ENCODE peak calls at places on chromosomes 2 and 18, in eight cellular contexts. One of them, this sample, is unnamed.
A peak's percentile ranks its signal among the peaks of the same experiment; 100 is the strongest.

GRCh38 chr18:9109523-9109922 is 7.0 kb downstream of the NDUFV2 start:
- DNase-seq in suprapubic skin: no peak
- DNase-seq in stomach: no peak
- DNase-seq in prostate gland: no peak
- DNase-seq in breast epithelium: no peak
- DNase-seq in endothelial cell of umbilical vein: no peak
- DNase-seq in GM12878: no peak
- DNase-seq in sigmoid colon: no peak
- DNase-seq in this sample: no peak

GRCh38 chr2:241771286-241772062 is 5.1 kb upstream of the GAL3ST2 start:
- DNase-seq in sigmoid colon: peak; percentile 81
- DNase-seq in endothelial cell of umbilical vein: no peak
- DNase-seq in prostate gland: peak; percentile 38
- DNase-seq in breast epithelium: no peak
- DNase-seq in suprapubic skin: peak; percentile 80
- DNase-seq in GM12878: no peak
- DNase-seq in stomach: no peak
- DNase-seq in this sample: peak; percentile 76

GRCh38 chr2:112085382-112085730 is 30.3 kb downstream of the TMEM87B start:
- DNase-seq in suprapubic skin: no peak
- DNase-seq in sigmoid colon: no peak
- DNase-seq in GM12878: no peak
- DNase-seq in breast epithelium: no peak
- DNase-seq in endothelial cell of umbilical vein: no peak
- DNase-seq in prostate gland: no peak
- DNase-seq in stomach: no peak
- DNase-seq in this sample: no peak

GRCh38 chr18:73979742-73980141 is 167.9 kb downstream of the FBXO15 start:
- DNase-seq in endothelial cell of umbilical vein: no peak
- DNase-seq in prostate gland: no peak
- DNase-seq in GM12878: no peak
- DNase-seq in breast epithelium: no peak
- DNase-seq in suprapubic skin: no peak
- DNase-seq in sigmoid colon: no peak
- DNase-seq in stomach: no peak
- DNase-seq in this sample: no peak

GRCh38 chr2:188629890-188630483 is 338.3 kb downstream of the GULP1 start:
- DNase-seq in prostate gland: no peak
- DNase-seq in sigmoid colon: no peak
- DNase-seq in GM12878: no peak
- DNase-seq in stomach: no peak
- DNase-seq in breast epithelium: no peak
- DNase-seq in suprapubic skin: no peak
- DNase-seq in endothelial cell of umbilical vein: no peak
- DNase-seq in this sample: no peak

GRCh38 chr2:99354060-99354459 is 16.9 kb downstream of the EIF5B start:
- DNase-seq in stomach: no peak
- DNase-seq in GM12878: no peak
- DNase-seq in prostate gland: no peak
- DNase-seq in suprapubic skin: no peak
- DNase-seq in breast epithelium: no peak
- DNase-seq in sigmoid colon: no peak
- DNase-seq in endothelial cell of umbilical vein: no peak
- DNase-seq in this sample: no peak

GRCh38 chr2:3246928-3247714 is 130.5 kb downstream of the EIPR1 start:
- DNase-seq in breast epithelium: no peak
- DNase-seq in endothelial cell of umbilical vein: no peak
- DNase-seq in sigmoid colon: no peak
- DNase-seq in prostate gland: no peak
- DNase-seq in stomach: no peak
- DNase-seq in suprapubic skin: no peak
- DNase-seq in GM12878: no peak
- DNase-seq in this sample: no peak

GRCh38 chr2:42917374-42918017 is 125.1 kb upstream of the HAAO start:
- DNase-seq in endothelial cell of umbilical vein: peak; percentile 93
- DNase-seq in sigmoid colon: peak; percentile 84
- DNase-seq in GM12878: no peak
- DNase-seq in stomach: no peak
- DNase-seq in prostate gland: no peak
- DNase-seq in breast epithelium: no peak
- DNase-seq in suprapubic skin: no peak
- DNase-seq in this sample: no peak

GRCh38 chr2:38507712-38508111 is 95.0 kb downstream of the HNRNPLL start:
- DNase-seq in suprapubic skin: no peak
- DNase-seq in prostate gland: no peak
- DNase-seq in breast epithelium: no peak
- DNase-seq in sigmoid colon: no peak
- DNase-seq in stomach: no peak
- DNase-seq in endothelial cell of umbilical vein: no peak
- DNase-seq in GM12878: no peak
- DNase-seq in this sample: no peak

GRCh38 chr2:26462511-26463251 is 15.2 kb downstream of the OTOF start:
- DNase-seq in suprapubic skin: peak; percentile 61
- DNase-seq in breast epithelium: peak; percentile 39
- DNase-seq in endothelial cell of umbilical vein: peak; percentile 46
- DNase-seq in sigmoid colon: no peak
- DNase-seq in stomach: peak; percentile 56
- DNase-seq in GM12878: no peak
- DNase-seq in prostate gland: no peak
- DNase-seq in this sample: peak; percentile 56

GRCh38 chr2:62200868-62201267 is 5.0 kb downstream of the B3GNT2 start:
- DNase-seq in sigmoid colon: no peak
- DNase-seq in breast epithelium: no peak
- DNase-seq in GM12878: no peak
- DNase-seq in endothelial cell of umbilical vein: no peak
- DNase-seq in prostate gland: no peak
- DNase-seq in stomach: no peak
- DNase-seq in suprapubic skin: no peak
- DNase-seq in this sample: no peak

GRCh38 chr18:31624892-31625640 is 33.4 kb downstream of the TTR start:
- DNase-seq in suprapubic skin: no peak
- DNase-seq in endothelial cell of umbilical vein: no peak
- DNase-seq in GM12878: no peak
- DNase-seq in stomach: no peak
- DNase-seq in sigmoid colon: no peak
- DNase-seq in prostate gland: no peak
- DNase-seq in breast epithelium: no peak
- DNase-seq in this sample: no peak

GRCh38 chr2:37356299-37356698 is 11.9 kb downstream of the QPCT start:
- DNase-seq in suprapubic skin: no peak
- DNase-seq in sigmoid colon: no peak
- DNase-seq in stomach: no peak
- DNase-seq in endothelial cell of umbilical vein: no peak
- DNase-seq in prostate gland: no peak
- DNase-seq in breast epithelium: no peak
- DNase-seq in GM12878: no peak
- DNase-seq in this sample: no peak

GRCh38 chr2:240513544-240514287 is 44.1 kb downstream of the ANKMY1 start:
- DNase-seq in prostate gland: peak; percentile 65
- DNase-seq in stomach: peak; percentile 88
- DNase-seq in breast epithelium: peak; percentile 55
- DNase-seq in suprapubic skin: peak; percentile 88
- DNase-seq in sigmoid colon: peak; percentile 85
- DNase-seq in GM12878: peak; percentile 71
- DNase-seq in endothelial cell of umbilical vein: peak; percentile 70
- DNase-seq in this sample: peak; percentile 96

GRCh38 chr18:28193177-28193778 is 16.3 kb upstream of the CDH2 start:
- DNase-seq in stomach: no peak
- DNase-seq in breast epithelium: no peak
- DNase-seq in GM12878: no peak
- DNase-seq in prostate gland: no peak
- DNase-seq in sigmoid colon: no peak
- DNase-seq in endothelial cell of umbilical vein: no peak
- DNase-seq in suprapubic skin: no peak
- DNase-seq in this sample: no peak

GRCh38 chr2:42569116-42569711 is 782 bp downstream of the MTA3 start:
- DNase-seq in GM12878: no peak
- DNase-seq in stomach: peak; percentile 38
- DNase-seq in breast epithelium: no peak
- DNase-seq in suprapubic skin: peak; percentile 62
- DNase-seq in endothelial cell of umbilical vein: peak; percentile 69
- DNase-seq in prostate gland: peak; percentile 12
- DNase-seq in sigmoid colon: peak; percentile 69
- DNase-seq in this sample: peak; percentile 78

GRCh38 chr18:67117804-67118203 is 398.7 kb downstream of the DSEL start:
- DNase-seq in GM12878: no peak
- DNase-seq in stomach: no peak
- DNase-seq in suprapubic skin: no peak
- DNase-seq in breast epithelium: no peak
- DNase-seq in prostate gland: no peak
- DNase-seq in sigmoid colon: no peak
- DNase-seq in endothelial cell of umbilical vein: no peak
- DNase-seq in this sample: no peak

GRCh38 chr2:231181848-231182247 is 16.6 kb upstream of the ARMC9 start:
- DNase-seq in sigmoid colon: peak; percentile 81
- DNase-seq in GM12878: peak; percentile 52
- DNase-seq in stomach: peak; percentile 42
- DNase-seq in endothelial cell of umbilical vein: peak; percentile 91
- DNase-seq in prostate gland: no peak
- DNase-seq in suprapubic skin: no peak
- DNase-seq in breast epithelium: no peak
- DNase-seq in this sample: peak; percentile 91

GRCh38 chr2:193627187-193627917 is 1432.6 kb upstream of the TMEFF2 start:
- DNase-seq in sigmoid colon: no peak
- DNase-seq in GM12878: no peak
- DNase-seq in suprapubic skin: no peak
- DNase-seq in stomach: no peak
- DNase-seq in breast epithelium: no peak
- DNase-seq in prostate gland: no peak
- DNase-seq in endothelial cell of umbilical vein: no peak
- DNase-seq in this sample: peak; percentile 25

GRCh38 chr2:160406591-160407392 is 86.8 kb downstream of the RBMS1 start:
- DNase-seq in prostate gland: peak; percentile 52
- DNase-seq in stomach: peak; percentile 50
- DNase-seq in suprapubic skin: no peak
- DNase-seq in GM12878: no peak
- DNase-seq in sigmoid colon: peak; percentile 80
- DNase-seq in breast epithelium: no peak
- DNase-seq in endothelial cell of umbilical vein: peak; percentile 77
- DNase-seq in this sample: peak; percentile 94

GRCh38 chr2:3633089-3633981 is 24.7 kb upstream of the ALLC start:
- DNase-seq in breast epithelium: peak; percentile 40
- DNase-seq in stomach: no peak
- DNase-seq in prostate gland: no peak
- DNase-seq in suprapubic skin: peak; percentile 72
- DNase-seq in GM12878: no peak
- DNase-seq in sigmoid colon: peak; percentile 63
- DNase-seq in endothelial cell of umbilical vein: no peak
- DNase-seq in this sample: peak; percentile 68

GRCh38 chr2:117720765-117721164 is 93.7 kb upstream of the DDX18 start:
- DNase-seq in sigmoid colon: no peak
- DNase-seq in suprapubic skin: no peak
- DNase-seq in stomach: no peak
- DNase-seq in breast epithelium: no peak
- DNase-seq in endothelial cell of umbilical vein: no peak
- DNase-seq in prostate gland: no peak
- DNase-seq in GM12878: no peak
- DNase-seq in this sample: no peak

GRCh38 chr2:237625777-237626176 is 1.6 kb upstream of the LRRFIP1 start:
- DNase-seq in suprapubic skin: no peak
- DNase-seq in sigmoid colon: no peak
- DNase-seq in endothelial cell of umbilical vein: no peak
- DNase-seq in prostate gland: no peak
- DNase-seq in breast epithelium: no peak
- DNase-seq in stomach: no peak
- DNase-seq in GM12878: no peak
- DNase-seq in this sample: no peak

GRCh38 chr2:17035010-17035409 is 369.4 kb upstream of the CYRIA start:
- DNase-seq in stomach: no peak
- DNase-seq in breast epithelium: no peak
- DNase-seq in GM12878: no peak
- DNase-seq in sigmoid colon: no peak
- DNase-seq in prostate gland: no peak
- DNase-seq in endothelial cell of umbilical vein: no peak
- DNase-seq in suprapubic skin: no peak
- DNase-seq in this sample: no peak

DNA sequence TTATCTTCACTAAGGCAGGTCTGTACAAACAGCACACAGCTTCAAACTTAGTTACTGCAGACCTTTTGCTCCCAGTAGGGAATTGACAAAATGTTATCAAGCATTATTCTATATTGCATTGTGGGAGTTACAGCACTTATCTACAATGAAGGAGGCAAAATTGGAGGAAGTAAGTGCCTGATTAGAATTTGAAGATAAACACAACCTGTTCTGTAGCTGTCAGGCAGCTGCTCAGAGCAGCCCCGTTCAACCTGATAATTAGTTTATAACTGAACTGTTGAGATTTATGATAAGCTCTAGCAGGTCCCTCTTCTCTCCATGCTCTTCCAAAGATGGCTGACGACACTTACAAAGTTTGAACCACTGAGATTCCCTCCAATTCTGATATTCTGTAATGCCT is 364.4 kb upstream of the CYRIA start:
- DNase-seq in prostate gland: no peak
- DNase-seq in sigmoid colon: no peak
- DNase-seq in endothelial cell of umbilical vein: no peak
- DNase-seq in GM12878: no peak
- DNase-seq in stomach: no peak
- DNase-seq in suprapubic skin: no peak
- DNase-seq in breast epithelium: no peak
- DNase-seq in this sample: no peak
- TF ChIP-seq POLR2AphosphoS5 in prostate gland: no peak
- TF ChIP-seq POLR2AphosphoS5 in sigmoid colon: no peak
- TF ChIP-seq POLR2AphosphoS5 in endothelial cell of umbilical vein: no peak
- TF ChIP-seq POLR2AphosphoS5 in GM12878: no peak
- TF ChIP-seq POLR2AphosphoS5 in stomach: no peak
- TF ChIP-seq POLR2AphosphoS5 in suprapubic skin: no peak
- TF ChIP-seq POLR2AphosphoS5 in breast epithelium: no peak
- TF ChIP-seq POLR2AphosphoS5 in this sample: no peak

GRCh38 chr2:96843538-96844268 is at the start of gene ANKRD23:
- DNase-seq in GM12878: no peak
- DNase-seq in stomach: no peak
- DNase-seq in prostate gland: no peak
- DNase-seq in endothelial cell of umbilical vein: no peak
- DNase-seq in sigmoid colon: no peak
- DNase-seq in suprapubic skin: no peak
- DNase-seq in breast epithelium: no peak
- DNase-seq in this sample: no peak
- TF ChIP-seq POLR2A in GM12878: no peak
- TF ChIP-seq POLR2A in stomach: no peak
- TF ChIP-seq POLR2A in prostate gland: no peak
- TF ChIP-seq POLR2A in endothelial cell of umbilical vein: no peak
- TF ChIP-seq POLR2A in sigmoid colon: no peak
- TF ChIP-seq POLR2A in suprapubic skin: no peak
- TF ChIP-seq POLR2A in breast epithelium: no peak
- TF ChIP-seq POLR2A in this sample: no peak

GRCh38 chr2:16652296-16653082 is 13.1 kb downstream of the CYRIA start:
- DNase-seq in stomach: no peak
- DNase-seq in endothelial cell of umbilical vein: no peak
- DNase-seq in GM12878: no peak
- DNase-seq in prostate gland: no peak
- DNase-seq in sigmoid colon: peak; percentile 71
- DNase-seq in breast epithelium: no peak
- DNase-seq in suprapubic skin: no peak
- DNase-seq in this sample: no peak
- H3K4me1 ChIP-seq in stomach: peaks cover 47% of the 10 kb centered on the region
- H3K4me1 ChIP-seq in endothelial cell of umbilical vein: peaks cover 42% of the 10 kb centered on the region
- H3K4me1 ChIP-seq in GM12878: peaks cover 55% of the 10 kb centered on the region
- H3K4me1 ChIP-seq in prostate gland: peaks cover 20% of the 10 kb centered on the region
- H3K4me1 ChIP-seq in sigmoid colon: no peaks in the 10 kb centered on the region
- H3K4me1 ChIP-seq in breast epithelium: peaks cover 32% of the 10 kb centered on the region
- H3K4me1 ChIP-seq in suprapubic skin: peaks cover 47% of the 10 kb centered on the region
- H3K4me1 ChIP-seq in this sample: peaks cover 69% of the 10 kb centered on the region

GRCh38 chr2:174325932-174326879 is 8.5 kb upstream of the SP9 start:
- DNase-seq in endothelial cell of umbilical vein: no peak
- DNase-seq in GM12878: no peak
- DNase-seq in suprapubic skin: peak; percentile 83
- DNase-seq in prostate gland: no peak
- DNase-seq in stomach: no peak
- DNase-seq in breast epithelium: no peak
- DNase-seq in sigmoid colon: no peak
- DNase-seq in this sample: peak; percentile 85
- TF ChIP-seq POLR2AphosphoS5 in endothelial cell of umbilical vein: no peak
- TF ChIP-seq POLR2AphosphoS5 in GM12878: no peak
- TF ChIP-seq POLR2AphosphoS5 in suprapubic skin: no peak
- TF ChIP-seq POLR2AphosphoS5 in prostate gland: no peak
- TF ChIP-seq POLR2AphosphoS5 in stomach: no peak
- TF ChIP-seq POLR2AphosphoS5 in breast epithelium: no peak
- TF ChIP-seq POLR2AphosphoS5 in sigmoid colon: no peak
- TF ChIP-seq POLR2AphosphoS5 in this sample: no peak

This sample was measured in spleen.